ENCODE peak calls at places on chromosomes 6 and 20, in five cellular contexts. One of them, this sample, is unnamed.

GRCh38 chr6:17679726-17680125 is 27.0 kb downstream of the NUP153 start:
- DNase-seq in pancreas: no peak
- DNase-seq in IMR-90: no peak
- DNase-seq in neural progenitor cell: no peak
- DNase-seq in caudate nucleus: no peak
- DNase-seq in this sample: no peak

GRCh38 chr20:24489631-24490260 is 20.3 kb downstream of the SYNDIG1 start:
- DNase-seq in neural progenitor cell: no peak
- DNase-seq in IMR-90: no peak
- DNase-seq in caudate nucleus: no peak
- DNase-seq in pancreas: no peak
- DNase-seq in this sample: no peak

GRCh38 chr20:7879883-7880282 is 60.4 kb downstream of the HAO1 start:
- DNase-seq in IMR-90: peak
- DNase-seq in neural progenitor cell: no peak
- DNase-seq in pancreas: no peak
- DNase-seq in caudate nucleus: no peak
- DNase-seq in this sample: no peak

GRCh38 chr6:52317841-52318581 is 33.5 kb upstream of the MCM3 start:
- DNase-seq in neural progenitor cell: no peak
- DNase-seq in IMR-90: peak
- DNase-seq in caudate nucleus: no peak
- DNase-seq in pancreas: no peak
- DNase-seq in this sample: no peak

GRCh38 chr6:56297022-56297995 is 49.9 kb upstream of the COL21A1 start:
- DNase-seq in caudate nucleus: no peak
- DNase-seq in pancreas: no peak
- DNase-seq in IMR-90: no peak
- DNase-seq in neural progenitor cell: no peak
- DNase-seq in this sample: no peak

GRCh38 chr20:57047281-57048026 is 219.0 kb downstream of the BMP7 start:
- DNase-seq in neural progenitor cell: no peak
- DNase-seq in pancreas: no peak
- DNase-seq in IMR-90: no peak
- DNase-seq in caudate nucleus: no peak
- DNase-seq in this sample: no peak

GRCh38 chr20:3825526-3825925 is 5.2 kb downstream of the AP5S1 start:
- DNase-seq in IMR-90: no peak
- DNase-seq in pancreas: no peak
- DNase-seq in neural progenitor cell: no peak
- DNase-seq in caudate nucleus: peak
- DNase-seq in this sample: no peak

GRCh38 chr6:11663519-11663918 is 115.1 kb downstream of the ADTRP start:
- DNase-seq in IMR-90: no peak
- DNase-seq in pancreas: no peak
- DNase-seq in neural progenitor cell: no peak
- DNase-seq in caudate nucleus: no peak
- DNase-seq in this sample: no peak

GRCh38 chr6:149846321-149846720 is 17.8 kb downstream of the LRP11 start:
- DNase-seq in caudate nucleus: peak
- DNase-seq in pancreas: no peak
- DNase-seq in IMR-90: peak
- DNase-seq in neural progenitor cell: no peak
- DNase-seq in this sample: no peak

GRCh38 chr6:43916924-43917877 is 147.2 kb downstream of the VEGFA start:
- DNase-seq in IMR-90: peak
- DNase-seq in caudate nucleus: no peak
- DNase-seq in pancreas: peak
- DNase-seq in neural progenitor cell: no peak
- DNase-seq in this sample: no peak

GRCh38 chr6:44537306-44538049 is 150.0 kb downstream of the CDC5L start:
- DNase-seq in neural progenitor cell: no peak
- DNase-seq in pancreas: no peak
- DNase-seq in caudate nucleus: no peak
- DNase-seq in IMR-90: no peak
- DNase-seq in this sample: no peak

GRCh38 chr20:59154317-59155013 is 9.2 kb upstream of the ZNF831 start:
- DNase-seq in caudate nucleus: no peak
- DNase-seq in IMR-90: no peak
- DNase-seq in neural progenitor cell: no peak
- DNase-seq in pancreas: no peak
- DNase-seq in this sample: no peak

GRCh38 chr6:70834520-70834919 is 122.3 kb downstream of the B3GAT2 start:
- DNase-seq in caudate nucleus: no peak
- DNase-seq in neural progenitor cell: no peak
- DNase-seq in IMR-90: peak
- DNase-seq in pancreas: no peak
- DNase-seq in this sample: no peak

GRCh38 chr6:130872250-130873095 is 45.3 kb downstream of the SMLR1 start:
- DNase-seq in IMR-90: peak
- DNase-seq in neural progenitor cell: peak
- DNase-seq in caudate nucleus: peak
- DNase-seq in pancreas: peak
- DNase-seq in this sample: peak

GRCh38 chr20:45355209-45355608 is 7.0 kb upstream of the SDC4 start:
- DNase-seq in neural progenitor cell: no peak
- DNase-seq in IMR-90: peak
- DNase-seq in pancreas: no peak
- DNase-seq in caudate nucleus: no peak
- DNase-seq in this sample: no peak
- H3K27ac ChIP-seq in neural progenitor cell: no peak
- H3K27ac ChIP-seq in IMR-90: peak
- H3K27ac ChIP-seq in pancreas: no peak
- H3K27ac ChIP-seq in caudate nucleus: no peak
- H3K27ac ChIP-seq in this sample: no peak

DNA sequence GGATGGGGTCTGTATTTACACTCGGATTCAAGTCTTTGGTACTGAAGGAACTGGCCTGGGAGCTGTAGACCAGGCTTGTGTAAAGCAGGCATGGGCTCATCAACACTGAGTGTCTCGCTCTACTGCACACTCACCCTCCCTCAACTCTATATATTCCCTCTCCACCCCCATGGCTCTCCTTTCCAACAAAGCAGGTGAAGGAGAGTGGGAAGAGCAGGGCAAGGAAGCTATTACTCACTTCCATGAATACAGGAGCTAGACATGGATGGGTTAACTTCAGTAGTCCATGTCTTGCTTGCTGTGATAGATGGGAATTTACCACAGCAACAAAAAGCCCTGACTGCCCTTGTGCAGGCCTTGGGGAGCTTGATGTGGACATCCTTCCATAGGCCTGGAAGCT is 20.7 kb upstream of the SLC2A12 start:
- DNase-seq in pancreas: no peak
- DNase-seq in neural progenitor cell: no peak
- DNase-seq in caudate nucleus: no peak
- DNase-seq in IMR-90: no peak
- DNase-seq in this sample: no peak
- H3K27ac ChIP-seq in pancreas: no peak
- H3K27ac ChIP-seq in neural progenitor cell: peak
- H3K27ac ChIP-seq in caudate nucleus: no peak
- H3K27ac ChIP-seq in IMR-90: no peak
- H3K27ac ChIP-seq in this sample: peak

GRCh38 chr6:21109421-21110178 is 484.0 kb upstream of the SOX4 start:
- DNase-seq in caudate nucleus: no peak
- DNase-seq in neural progenitor cell: no peak
- DNase-seq in IMR-90: peak
- DNase-seq in pancreas: no peak
- DNase-seq in this sample: no peak
- H3K27ac ChIP-seq in caudate nucleus: no peak
- H3K27ac ChIP-seq in neural progenitor cell: no peak
- H3K27ac ChIP-seq in IMR-90: no peak
- H3K27ac ChIP-seq in pancreas: no peak
- H3K27ac ChIP-seq in this sample: no peak

GRCh38 chr6:111588366-111588765 is 17.3 kb downstream of the TRAF3IP2 start:
- DNase-seq in pancreas: no peak
- DNase-seq in IMR-90: no peak
- DNase-seq in neural progenitor cell: no peak
- DNase-seq in caudate nucleus: no peak
- DNase-seq in this sample: no peak

GRCh38 chr6:111583986-111584385 is 21.7 kb downstream of the TRAF3IP2 start:
- DNase-seq in neural progenitor cell: no peak
- DNase-seq in caudate nucleus: no peak
- DNase-seq in IMR-90: no peak
- DNase-seq in pancreas: no peak
- DNase-seq in this sample: no peak

GRCh38 chr6:111585241-111585968 is 20.3 kb downstream of the TRAF3IP2 start:
- DNase-seq in IMR-90: peak
- DNase-seq in neural progenitor cell: no peak
- DNase-seq in pancreas: no peak
- DNase-seq in caudate nucleus: no peak
- DNase-seq in this sample: no peak

GRCh38 chr6:111585969-111586315 is 19.7 kb downstream of the TRAF3IP2 start:
- DNase-seq in caudate nucleus: no peak
- DNase-seq in neural progenitor cell: no peak
- DNase-seq in pancreas: no peak
- DNase-seq in IMR-90: no peak
- DNase-seq in this sample: no peak

DNA sequence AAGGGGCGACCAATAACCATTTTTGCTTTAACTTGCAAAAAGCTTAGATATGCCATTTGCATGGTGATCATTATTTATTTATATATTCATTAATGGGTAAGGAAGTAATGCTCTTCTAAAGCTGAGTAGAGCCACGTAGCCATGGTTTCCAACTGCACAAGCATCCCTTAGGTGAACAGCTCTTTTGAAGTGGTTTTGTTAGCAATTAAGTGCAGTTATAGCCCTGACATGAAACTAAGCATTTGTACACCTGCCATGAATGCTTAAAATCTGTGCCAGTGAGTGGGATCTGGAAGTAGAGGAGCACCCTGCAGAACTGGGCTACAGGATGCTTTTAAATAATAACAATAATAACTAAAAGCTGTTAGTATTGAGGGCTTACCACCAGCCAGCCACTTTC is 19.1 kb downstream of the TRAF3IP2 start:
- DNase-seq in neural progenitor cell: no peak
- DNase-seq in caudate nucleus: no peak
- DNase-seq in IMR-90: no peak
- DNase-seq in pancreas: no peak
- DNase-seq in this sample: no peak
- H3K27ac ChIP-seq in neural progenitor cell: no peak
- H3K27ac ChIP-seq in caudate nucleus: no peak
- H3K27ac ChIP-seq in IMR-90: peak
- H3K27ac ChIP-seq in pancreas: no peak
- H3K27ac ChIP-seq in this sample: no peak

GRCh38 chr6:73051147-73051546 is 174.1 kb downstream of the KHDC1L start:
- DNase-seq in pancreas: no peak
- DNase-seq in neural progenitor cell: no peak
- DNase-seq in caudate nucleus: no peak
- DNase-seq in IMR-90: no peak
- DNase-seq in this sample: no peak
- H3K27ac ChIP-seq in pancreas: no peak
- H3K27ac ChIP-seq in neural progenitor cell: no peak
- H3K27ac ChIP-seq in caudate nucleus: no peak
- H3K27ac ChIP-seq in IMR-90: no peak
- H3K27ac ChIP-seq in this sample: no peak

DNA sequence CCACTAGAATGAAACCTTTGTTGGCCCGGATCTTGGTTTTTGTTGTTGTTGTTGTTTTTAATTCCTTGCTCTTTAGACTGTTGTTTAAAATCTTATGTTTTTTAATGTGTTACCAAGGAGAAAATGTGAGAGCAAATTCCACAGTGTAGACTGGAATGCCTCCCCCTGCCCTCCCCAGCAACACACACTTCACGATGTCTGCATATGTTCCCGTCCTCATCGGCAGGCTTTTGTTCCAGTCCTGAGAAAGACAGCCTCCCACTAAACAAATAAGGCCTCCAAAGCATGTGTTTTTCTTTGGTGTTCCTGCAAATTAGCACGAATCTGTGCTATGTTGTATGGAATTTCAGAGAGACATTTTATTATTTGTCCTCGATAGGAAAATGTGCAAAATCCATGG is 263.3 kb upstream of the QKI start:
- DNase-seq in neural progenitor cell: peak
- DNase-seq in IMR-90: no peak
- DNase-seq in pancreas: no peak
- DNase-seq in caudate nucleus: no peak
- DNase-seq in this sample: no peak
- H3K27ac ChIP-seq in neural progenitor cell: no peak
- H3K27ac ChIP-seq in IMR-90: no peak
- H3K27ac ChIP-seq in pancreas: no peak
- H3K27ac ChIP-seq in caudate nucleus: peak
- H3K27ac ChIP-seq in this sample: peak

GRCh38 chr6:109456710-109457595 is 1.4 kb upstream of the MICAL1 start:
- DNase-seq in neural progenitor cell: no peak
- DNase-seq in IMR-90: peak
- DNase-seq in pancreas: no peak
- DNase-seq in caudate nucleus: no peak
- DNase-seq in this sample: no peak

GRCh38 chr6:109458774-109459531 is 3.4 kb upstream of the MICAL1 start:
- DNase-seq in caudate nucleus: no peak
- DNase-seq in pancreas: no peak
- DNase-seq in IMR-90: no peak
- DNase-seq in neural progenitor cell: peak
- DNase-seq in this sample: no peak

GRCh38 chr6:109457596-109457996 is 2.0 kb upstream of the MICAL1 start:
- DNase-seq in neural progenitor cell: no peak
- DNase-seq in caudate nucleus: no peak
- DNase-seq in IMR-90: no peak
- DNase-seq in pancreas: no peak
- DNase-seq in this sample: no peak

GRCh38 chr6:109461733-109462526 is 6.4 kb upstream of the MICAL1 start:
- DNase-seq in neural progenitor cell: no peak
- DNase-seq in pancreas: no peak
- DNase-seq in caudate nucleus: no peak
- DNase-seq in IMR-90: no peak
- DNase-seq in this sample: no peak

DNA sequence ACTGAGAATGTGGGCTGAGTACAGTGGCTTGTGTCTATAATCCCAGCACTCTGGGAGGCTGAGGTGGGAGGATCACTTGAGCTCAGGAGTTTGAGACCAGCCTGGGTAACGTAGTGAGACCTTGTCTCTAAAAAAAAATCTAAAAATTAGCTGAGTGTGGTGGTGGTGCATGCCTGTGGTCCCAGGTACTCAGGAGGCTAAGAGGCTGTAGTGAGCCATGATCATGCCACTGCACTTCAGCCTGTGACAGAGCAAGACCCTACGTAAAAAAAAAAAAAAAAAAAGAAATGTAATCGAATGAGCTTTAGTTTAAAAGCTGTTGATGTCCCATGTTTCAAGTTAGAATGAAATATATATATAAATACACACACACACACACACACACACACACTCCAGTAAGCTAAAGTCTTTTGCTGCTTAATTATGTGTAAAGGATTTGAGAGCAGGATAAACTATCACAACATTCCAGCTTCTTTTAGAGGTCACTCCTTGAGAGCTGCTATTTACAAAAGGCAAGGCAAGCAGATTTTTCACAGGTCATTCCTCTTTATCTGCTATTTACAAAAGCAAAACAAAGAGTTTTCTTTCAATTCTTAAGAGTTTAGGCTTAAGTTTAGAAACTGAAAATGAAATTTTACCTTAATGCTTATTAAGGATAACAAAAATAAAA is 4.7 kb upstream of the MICAL1 start:
- DNase-seq in neural progenitor cell: peak
- DNase-seq in caudate nucleus: no peak
- DNase-seq in pancreas: no peak
- DNase-seq in IMR-90: no peak
- DNase-seq in this sample: no peak
- H3K27ac ChIP-seq in neural progenitor cell: peak
- H3K27ac ChIP-seq in caudate nucleus: no peak
- H3K27ac ChIP-seq in pancreas: no peak
- H3K27ac ChIP-seq in IMR-90: peak
- H3K27ac ChIP-seq in this sample: no peak

This sample was measured in substantia nigra.